ENCODE peak calls at places on chromosome 4, in nine cellular contexts. Y is neural progenitor cell, E is GM23338, P is MM.1S, J is OCI-LY7, R is GM23248, H is PC-3, Z is SK-N-SH, U is HCT116. O is an unnamed sample.

GRCh38 chr4:152328595-152328994 is 207.3 kb downstream of the FBXW7 start:
- DNase-seq in Y (no peak), E (no peak), P (no peak), J (no peak), R (peak), H (peak), Z (no peak), U (peak), O (no peak)

GRCh38 chr4:26171953-26172352 is 148.9 kb upstream of the RBPJ start:
- DNase-seq in Y (no peak), E (no peak), P (no peak), J (no peak), R (no peak), H (no peak), Z (no peak), U (no peak), O (peak)

GRCh38 chr4:48191758-48192157 is 57.7 kb upstream of the TXK start:
- DNase-seq in Y (no peak), E (no peak), P (no peak), J (no peak), R (no peak), H (no peak), Z (no peak), U (no peak), O (no peak)

GRCh38 chr4:47704693-47705325 is 133.1 kb downstream of the CORIN start:
- DNase-seq in Y (peak), E (peak), P (peak), J (peak), R (peak), H (peak), Z (peak), U (no peak), O (peak)

GRCh38 chr4:92334716-92335350 is 31.1 kb downstream of the GRID2 start:
- DNase-seq in Y (no peak), E (no peak), P (no peak), J (no peak), R (no peak), H (no peak), Z (no peak), U (no peak), O (peak)

GRCh38 chr4:185464184-185464583 is 7.3 kb downstream of the CCDC110 start:
- DNase-seq in Y (peak), E (peak), P (no peak), J (no peak), R (no peak), H (no peak), Z (no peak), U (no peak), O (no peak)

GRCh38 chr4:158722291-158722916 is 792 bp downstream of the PPID start:
- DNase-seq in Y (peak), E (peak), P (peak), J (peak), R (peak), H (peak), Z (peak), U (no peak), O (peak)

GRCh38 chr4:103076777-103077347 is 301 bp upstream of the SLC9B2 start:
- DNase-seq in Y (peak), E (peak), P (peak), J (peak), R (no peak), H (no peak), Z (peak), U (peak), O (no peak)

GRCh38 chr4:30828290-30828926 is 108.2 kb downstream of the PCDH7 start:
- DNase-seq in Y (no peak), E (no peak), P (no peak), J (no peak), R (no peak), H (no peak), Z (no peak), U (peak), O (no peak)

GRCh38 chr4:184250795-184251679 is 33.4 kb upstream of the ENPP6 start:
- DNase-seq in Y (peak), E (peak), P (peak), J (peak), R (peak), H (peak), Z (peak), U (peak), O (peak)

GRCh38 chr4:1285151-1285789 is 4.4 kb upstream of the MAEA start:
- DNase-seq in Y (no peak), E (no peak), P (no peak), J (no peak), R (no peak), H (no peak), Z (no peak), U (no peak), O (no peak)

GRCh38 chr4:4791299-4791798 is 68.1 kb upstream of the MSX1 start:
- DNase-seq in Y (peak), E (peak), P (no peak), J (no peak), R (peak), H (no peak), Z (peak), U (no peak), O (peak)

GRCh38 chr4:86497131-86497530 is 97.0 kb upstream of the PTPN13 start:
- DNase-seq in Y (no peak), E (no peak), P (no peak), J (no peak), R (peak), H (peak), Z (no peak), U (no peak), O (peak)

GRCh38 chr4:66357316-66357715 is 687.0 kb upstream of the EPHA5 start:
- DNase-seq in Y (no peak), E (no peak), P (no peak), J (no peak), R (no peak), H (peak), Z (no peak), U (no peak), O (no peak)

GRCh38 chr4:84622959-84623358 is 40.0 kb downstream of the CDS1 start:
- DNase-seq in Y (no peak), E (peak), P (no peak), J (no peak), R (no peak), H (no peak), Z (no peak), U (no peak), O (no peak)

GRCh38 chr4:150962245-150962644 is 52.8 kb downstream of the LRBA start:
- DNase-seq in Y (no peak), E (no peak), P (peak), J (no peak), R (peak), H (no peak), Z (no peak), U (no peak), O (no peak)

GRCh38 chr4:106036848-106037247 is 141.6 kb downstream of the NPNT start:
- DNase-seq in Y (no peak), E (no peak), P (no peak), J (no peak), R (no peak), H (no peak), Z (no peak), U (no peak), O (no peak)

GRCh38 chr4:38132843-38133662 is 172.9 kb downstream of the PTTG2 start:
- DNase-seq in Y (no peak), E (no peak), P (peak), J (no peak), R (no peak), H (no peak), Z (no peak), U (no peak), O (peak)

GRCh38 chr4:121728798-121729226 is 32.0 kb upstream of the ANXA5 start:
- DNase-seq in Y (no peak), E (no peak), P (no peak), J (no peak), R (peak), H (peak), Z (no peak), U (no peak), O (no peak)

GRCh38 chr4:22859318-22859717 is 166.6 kb downstream of the GBA3 start:
- DNase-seq in Y (no peak), E (no peak), P (no peak), J (no peak), R (no peak), H (no peak), Z (no peak), U (no peak), O (no peak)

GRCh38 chr4:7557447-7557846 is 122.7 kb upstream of the PSAPL1 start:
- DNase-seq in Y (no peak), E (no peak), P (no peak), J (no peak), R (peak), H (peak), Z (no peak), U (no peak), O (peak)

GRCh38 chr4:5143940-5144339 is 92.7 kb downstream of the STK32B start:
- DNase-seq in Y (no peak), E (no peak), P (no peak), J (no peak), R (no peak), H (no peak), Z (no peak), U (no peak), O (no peak)

GRCh38 chr4:118867311-118868067 is 21.2 kb upstream of the SYNPO2 start:
- DNase-seq in Y (no peak), E (no peak), P (no peak), J (no peak), R (peak), H (no peak), Z (no peak), U (no peak), O (no peak)
- TF ChIP-seq EZH2phosphoT487 in Y (no peak), E (no peak), P (no peak), J (no peak), R (no peak), H (no peak), Z (no peak), U (no peak), O (no peak)

DNA sequence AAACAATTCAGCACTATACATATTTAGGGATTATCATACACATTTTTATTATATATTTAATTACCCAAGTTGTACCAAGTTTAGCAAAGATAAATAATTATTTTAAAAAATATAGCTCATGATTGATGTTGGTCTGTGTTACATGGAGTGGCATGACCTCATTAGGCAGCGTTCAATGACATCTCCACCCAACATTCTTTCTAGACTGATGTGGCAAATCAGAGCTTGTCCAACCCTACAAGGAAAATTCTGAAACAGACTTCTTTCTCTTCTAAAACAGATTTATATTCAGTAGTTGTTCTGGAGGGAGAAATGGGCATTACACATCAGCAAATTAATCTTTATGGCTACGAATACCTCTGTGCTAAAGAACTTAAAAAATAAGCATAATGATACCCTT is 189.7 kb downstream of the PDGFC start:
- DNase-seq in Y (no peak), E (no peak), P (no peak), J (no peak), R (peak), H (peak), Z (no peak), U (peak), O (no peak)
- TF ChIP-seq EZH2phosphoT487 in Y (no peak), E (no peak), P (no peak), J (no peak), R (no peak), H (no peak), Z (no peak), U (no peak), O (no peak)

GRCh38 chr4:3723232-3723642 is 42.9 kb upstream of the ADRA2C start:
- DNase-seq in Y (no peak), E (no peak), P (no peak), J (no peak), R (no peak), H (no peak), Z (no peak), U (no peak), O (no peak)

GRCh38 chr4:3721186-3721585 is 45.0 kb upstream of the ADRA2C start:
- DNase-seq in Y (no peak), E (no peak), P (no peak), J (no peak), R (no peak), H (no peak), Z (no peak), U (no peak), O (no peak)

GRCh38 chr4:3721627-3722026 is 44.6 kb upstream of the ADRA2C start:
- DNase-seq in Y (no peak), E (no peak), P (no peak), J (no peak), R (no peak), H (no peak), Z (no peak), U (no peak), O (no peak)

GRCh38 chr4:3724319-3725231 is 41.6 kb upstream of the ADRA2C start:
- DNase-seq in Y (peak), E (peak), P (no peak), J (no peak), R (peak), H (no peak), Z (no peak), U (no peak), O (no peak)

GRCh38 chr4:3722446-3723231 is 43.5 kb upstream of the ADRA2C start:
- DNase-seq in Y (no peak), E (no peak), P (no peak), J (no peak), R (no peak), H (no peak), Z (no peak), U (no peak), O (no peak)
- TF ChIP-seq EZH2phosphoT487 in Y (no peak), E (no peak), P (no peak), J (no peak), R (no peak), H (no peak), Z (no peak), U (no peak), O (no peak)

DNA sequence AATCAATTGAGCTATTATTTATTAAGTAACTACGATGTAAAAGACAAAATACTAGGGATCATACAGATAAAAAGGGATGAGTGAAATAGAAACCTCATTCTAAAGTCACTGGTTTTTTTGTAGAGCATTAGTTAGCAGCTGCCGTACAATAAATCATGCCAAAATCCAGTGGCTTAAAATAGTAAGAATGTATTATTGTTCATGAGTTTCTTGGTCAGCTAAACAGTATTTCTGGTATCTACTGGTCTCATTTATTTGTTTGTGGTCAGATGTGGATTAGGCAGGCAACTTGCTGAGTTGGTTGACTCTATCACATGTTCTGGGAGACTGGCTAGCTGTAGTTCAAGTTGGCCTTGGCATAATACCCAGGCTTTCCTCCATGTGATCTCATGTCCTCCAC is 667.3 kb downstream of the GALNTL6 start:
- DNase-seq in Y (no peak), E (no peak), P (no peak), J (no peak), R (no peak), H (no peak), Z (no peak), U (no peak), O (no peak)
- TF ChIP-seq EZH2phosphoT487 in Y (no peak), E (no peak), P (no peak), J (no peak), R (no peak), H (no peak), Z (no peak), U (no peak), O (no peak)

DNA sequence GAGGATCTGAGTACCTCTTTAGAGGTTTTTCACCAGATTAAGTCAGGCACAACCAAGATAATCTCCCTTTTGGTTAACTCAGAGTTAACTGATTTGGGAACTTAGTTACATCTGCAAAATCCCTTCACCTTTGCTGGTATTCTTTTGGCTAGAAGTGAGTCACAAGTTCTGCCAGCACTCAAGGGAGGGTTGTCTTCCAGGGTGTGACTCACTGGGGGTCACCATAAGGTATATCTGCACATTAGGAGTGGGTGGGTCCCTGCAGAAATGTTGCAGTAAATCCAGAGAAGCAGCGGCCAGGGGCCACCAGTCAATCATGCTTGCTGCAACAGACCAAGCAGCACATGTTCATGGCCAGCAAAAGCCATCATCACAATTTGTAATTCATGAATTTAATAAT is 59.8 kb upstream of the MAML3 start:
- DNase-seq in Y (no peak), E (no peak), P (no peak), J (no peak), R (peak), H (peak), Z (no peak), U (no peak), O (peak)
- TF ChIP-seq EZH2phosphoT487 in Y (no peak), E (no peak), P (no peak), J (no peak), R (no peak), H (no peak), Z (no peak), U (no peak), O (no peak)

O was measured in hepatocyte.